ENCODE peak calls at places on chromosomes 5 and 9, in eight cellular contexts. O, Q, I, A, H, G, Y and R are unnamed samples.

GRCh38 chr9:85142461-85143401 is 473.2 kb downstream of the NTRK2 start:
- DNase-seq in O (peak; percentile 4), Q (peak; percentile 20), I (peak; percentile 58), A (peak; percentile 16), H (peak; percentile 7), G (peak; percentile 16), Y (peak; percentile 18), R (no peak)

GRCh38 chr5:143588933-143589662 is 185.6 kb upstream of the NR3C1 start:
- DNase-seq in O (no peak), Q (no peak), I (no peak), A (no peak), H (peak; percentile 73), G (no peak), Y (no peak), R (no peak)

GRCh38 chr9:108543251-108543768 is 312.5 kb downstream of the ACTL7B start:
- DNase-seq in O (no peak), Q (no peak), I (peak; percentile 17), A (no peak), H (no peak), G (peak; percentile 82), Y (no peak), R (no peak)

GRCh38 chr9:36560813-36561212 is 11.9 kb upstream of the MELK start:
- DNase-seq in O (no peak), Q (no peak), I (peak; percentile 64), A (no peak), H (no peak), G (no peak), Y (no peak), R (no peak)

GRCh38 chr5:174337276-174338203 is 292.0 kb downstream of the NSG2 start:
- DNase-seq in O (no peak), Q (peak; percentile 77), I (no peak), A (no peak), H (peak; percentile 13), G (no peak), Y (no peak), R (no peak)

GRCh38 chr5:36202521-36202961 is 39.2 kb downstream of the NADK2 start:
- DNase-seq in O (no peak), Q (no peak), I (no peak), A (no peak), H (no peak), G (no peak), Y (no peak), R (no peak)

GRCh38 chr5:98503582-98503981 is 269.9 kb upstream of the RGMB start:
- DNase-seq in O (no peak), Q (no peak), I (peak; percentile 10), A (no peak), H (no peak), G (no peak), Y (no peak), R (no peak)

GRCh38 chr5:102858808-102859207 is 103.7 kb downstream of the PAM start:
- DNase-seq in O (no peak), Q (no peak), I (no peak), A (no peak), H (no peak), G (no peak), Y (no peak), R (no peak)

GRCh38 chr9:108207611-108208051 is 648.2 kb downstream of the ACTL7B start:
- DNase-seq in O (no peak), Q (no peak), I (no peak), A (no peak), H (no peak), G (no peak), Y (no peak), R (no peak)

GRCh38 chr9:5851445-5851844 is 18.5 kb upstream of the ERMP1 start:
- DNase-seq in O (no peak), Q (no peak), I (no peak), A (peak; percentile 90), H (no peak), G (no peak), Y (no peak), R (peak; percentile 87)

GRCh38 chr9:10059044-10059443 is 553.8 kb downstream of the PTPRD start:
- DNase-seq in O (no peak), Q (no peak), I (peak; percentile 15), A (no peak), H (no peak), G (peak; percentile 5), Y (no peak), R (no peak)

GRCh38 chr9:97470076-97470475 is 31.4 kb upstream of the TMOD1 start:
- DNase-seq in O (peak; percentile 7), Q (peak; percentile 37), I (peak; percentile 61), A (no peak), H (no peak), G (peak; percentile 14), Y (no peak), R (no peak)

GRCh38 chr5:105754056-105754455 is 1916.7 kb downstream of the EFNA5 start:
- DNase-seq in O (no peak), Q (no peak), I (peak; percentile 4), A (no peak), H (no peak), G (no peak), Y (no peak), R (no peak)

GRCh38 chr9:81892440-81892839 is 35.8 kb upstream of the SPATA31D4 start:
- DNase-seq in O (no peak), Q (no peak), I (no peak), A (no peak), H (no peak), G (no peak), Y (no peak), R (no peak)

GRCh38 chr9:89095755-89096154 is 82.9 kb downstream of the SHC3 start:
- DNase-seq in O (no peak), Q (no peak), I (no peak), A (no peak), H (no peak), G (no peak), Y (no peak), R (no peak)

GRCh38 chr9:69317081-69317480 is 7.9 kb upstream of the ENTREP1 start:
- DNase-seq in O (no peak), Q (no peak), I (no peak), A (no peak), H (no peak), G (peak; percentile 10), Y (no peak), R (no peak)

GRCh38 chr5:90940227-90940995 is 381.8 kb downstream of the ADGRV1 start:
- DNase-seq in O (no peak), Q (peak; percentile 63), I (peak; percentile 91), A (peak; percentile 73), H (no peak), G (peak; percentile 40), Y (no peak), R (no peak)

GRCh38 chr5:158819840-158820620 is 279.7 kb downstream of the EBF1 start:
- DNase-seq in O (no peak), Q (no peak), I (no peak), A (peak; percentile 77), H (no peak), G (no peak), Y (no peak), R (no peak)

GRCh38 chr5:116557669-116558271 is 16.9 kb downstream of the SEMA6A start:
- DNase-seq in O (no peak), Q (peak; percentile 38), I (peak; percentile 65), A (no peak), H (peak; percentile 39), G (peak; percentile 33), Y (no peak), R (no peak)

GRCh38 chr5:116561658-116562057 is 13.0 kb downstream of the SEMA6A start:
- DNase-seq in O (no peak), Q (no peak), I (no peak), A (no peak), H (no peak), G (no peak), Y (no peak), R (no peak)

GRCh38 chr5:116559239-116559638 is 15.4 kb downstream of the SEMA6A start:
- DNase-seq in O (no peak), Q (no peak), I (peak; percentile 89), A (no peak), H (no peak), G (no peak), Y (no peak), R (no peak)

GRCh38 chr5:116562669-116563068 is 12.0 kb downstream of the SEMA6A start:
- DNase-seq in O (no peak), Q (no peak), I (no peak), A (no peak), H (no peak), G (no peak), Y (no peak), R (no peak)

DNA sequence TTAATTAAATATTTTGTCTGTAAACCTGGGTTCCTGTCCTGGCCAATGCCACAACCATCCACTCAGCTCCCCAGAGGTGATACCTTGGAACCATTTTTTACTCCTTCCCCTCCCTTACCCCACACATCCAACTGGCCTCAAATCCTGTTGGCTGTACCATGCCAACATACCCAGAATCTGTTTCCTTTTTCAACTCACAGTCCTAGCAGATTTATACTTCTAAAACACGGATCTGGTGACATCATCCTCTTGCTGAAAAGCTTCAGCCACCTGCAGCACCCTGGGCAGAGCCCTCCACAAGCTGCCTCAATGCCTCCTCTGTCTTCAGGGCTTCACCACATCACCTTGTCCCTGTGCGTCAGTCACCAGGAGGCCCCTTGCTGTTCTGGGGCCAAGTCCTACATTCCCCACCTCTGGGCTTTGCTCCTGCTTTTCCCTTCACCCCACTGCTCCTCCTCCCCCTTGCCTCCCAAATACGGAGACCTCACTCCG is 14.9 kb downstream of the SEMA6A start:
- DNase-seq in O (no peak), Q (no peak), I (peak; percentile 61), A (no peak), H (no peak), G (no peak), Y (no peak), R (no peak)
- TF ChIP-seq REST in O (no peak), Q (no peak), I (no peak), A (no peak), H (no peak), G (no peak), Y (no peak), R (no peak)

GRCh38 chr5:177402271-177403043 is 2.0 kb upstream of the PFN3 start:
- DNase-seq in O (peak; percentile 82), Q (peak; percentile 81), I (peak; percentile 97), A (no peak), H (no peak), G (peak; percentile 91), Y (no peak), R (peak; percentile 58)
- TF ChIP-seq REST in O (no peak), Q (no peak), I (no peak), A (no peak), H (no peak), G (no peak), Y (no peak), R (no peak)

GRCh38 chr5:32017638-32018429 is 156.3 kb downstream of the GOLPH3 start:
- DNase-seq in O (no peak), Q (no peak), I (no peak), A (no peak), H (no peak), G (no peak), Y (no peak), R (no peak)
- TF ChIP-seq REST in O (no peak), Q (no peak), I (no peak), A (no peak), H (no peak), G (no peak), Y (no peak), R (no peak)

DNA sequence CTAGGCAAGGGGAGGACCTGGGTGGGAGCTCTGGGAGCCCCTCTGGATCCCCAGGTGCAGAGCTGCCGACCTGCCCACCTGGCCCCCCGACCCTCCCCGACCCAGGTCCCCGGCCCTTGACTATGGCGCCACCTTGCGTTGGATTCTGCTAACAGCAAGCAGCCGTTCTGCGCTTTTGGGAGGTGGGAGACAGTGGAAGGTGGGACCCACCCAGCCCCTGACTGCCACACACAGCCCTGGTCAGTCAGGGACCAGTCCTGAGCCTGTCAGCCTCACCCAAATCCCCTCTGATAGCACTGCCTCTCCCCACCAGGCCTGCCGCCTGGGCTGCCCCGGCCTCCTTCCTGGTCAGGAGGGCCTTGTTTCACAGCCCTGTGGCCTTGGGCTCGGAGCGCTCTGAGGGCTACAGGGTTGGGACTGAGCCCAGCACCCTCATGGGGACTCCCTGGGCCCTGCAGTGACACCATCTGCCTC is 77.9 kb downstream of the HMCN2 start:
- DNase-seq in O (no peak), Q (peak; percentile 88), I (peak; percentile 82), A (no peak), H (no peak), G (no peak), Y (no peak), R (no peak)
- TF ChIP-seq REST in O (no peak), Q (no peak), I (no peak), A (no peak), H (no peak), G (no peak), Y (no peak), R (no peak)